ENCODE peak calls at places on chromosomes 3 and 15, in eight cellular contexts. T is brain microvascular endothelial cell; V is activated CD4-positive, alpha-beta T cell treated with anti-CD3 and anti-CD28 coated beads for 24 hours; S is RWPE1; L is HT1080; W is amniotic epithelial cell; H is NT2/D1; B is AG09309. F is an unnamed sample.

GRCh38 chr15:55587321-55588069 is 650 bp downstream of the PYGO1 start:
- DNase-seq in T (peak; percentile 33), V (no peak), S (peak; percentile 30), L (peak; percentile 32), W (peak; percentile 40), H (no peak), B (no peak), F (peak; percentile 22)

GRCh38 chr3:162082516-162082915 is 585.9 kb downstream of the OTOL1 start:
- DNase-seq in T (no peak), V (no peak), S (no peak), L (no peak), W (no peak), H (no peak), B (no peak), F (no peak)

GRCh38 chr3:103295974-103296570 is 861.3 kb downstream of the ZPLD1 start:
- DNase-seq in T (peak; percentile 2), V (no peak), S (no peak), L (no peak), W (peak; percentile 43), H (no peak), B (peak; percentile 0), F (peak; percentile 2)

GRCh38 chr15:37777006-37777405 is 157.4 kb upstream of the TMCO5A start:
- DNase-seq in T (no peak), V (no peak), S (no peak), L (no peak), W (no peak), H (no peak), B (no peak), F (no peak)

GRCh38 chr3:64099316-64099715 is 76.0 kb upstream of the PSMD6 start:
- DNase-seq in T (no peak), V (no peak), S (no peak), L (no peak), W (no peak), H (no peak), B (no peak), F (no peak)

GRCh38 chr3:150876866-150877265 is 28.4 kb downstream of the MINDY4B start:
- DNase-seq in T (no peak), V (no peak), S (no peak), L (no peak), W (no peak), H (no peak), B (no peak), F (no peak)

GRCh38 chr3:125004196-125004595 is 51.6 kb downstream of the HEG1 start:
- DNase-seq in T (no peak), V (no peak), S (no peak), L (no peak), W (peak; percentile 37), H (no peak), B (no peak), F (no peak)

GRCh38 chr3:71142440-71143161 is 440.9 kb downstream of the FOXP1 start:
- DNase-seq in T (no peak), V (no peak), S (no peak), L (peak; percentile 38), W (no peak), H (peak; percentile 48), B (no peak), F (peak; percentile 43)

GRCh38 chr3:95721938-95722337 is 1092.5 kb upstream of the EPHA6 start:
- DNase-seq in T (no peak), V (no peak), S (peak; percentile 2), L (peak; percentile 72), W (peak; percentile 63), H (no peak), B (no peak), F (peak; percentile 88)

GRCh38 chr15:30065025-30065801 is 17.5 kb upstream of the GOLGA8J start:
- DNase-seq in T (peak; percentile 50), V (no peak), S (peak; percentile 82), L (peak; percentile 29), W (peak; percentile 96), H (no peak), B (peak; percentile 77), F (peak; percentile 92)

GRCh38 chr15:40902605-40903561 is 8.6 kb downstream of the VPS18 start:
- DNase-seq in T (no peak), V (no peak), S (no peak), L (no peak), W (peak; percentile 85), H (no peak), B (no peak), F (no peak)

GRCh38 chr3:195441971-195442572 is 748 bp downstream of the ACAP2 start:
- DNase-seq in T (peak; percentile 25), V (peak; percentile 14), S (peak; percentile 30), L (peak; percentile 62), W (peak; percentile 29), H (no peak), B (no peak), F (peak; percentile 57)

GRCh38 chr15:43762824-43763223 is 13.9 kb downstream of the ELL3 start:
- DNase-seq in T (peak; percentile 46), V (no peak), S (no peak), L (no peak), W (no peak), H (no peak), B (no peak), F (no peak)

GRCh38 chr3:123949606-123950005 is 11.4 kb downstream of the CCDC14 start:
- DNase-seq in T (peak; percentile 55), V (no peak), S (no peak), L (no peak), W (peak; percentile 73), H (no peak), B (no peak), F (no peak)

GRCh38 chr3:56342475-56342874 is 125.8 kb downstream of the ERC2 start:
- DNase-seq in T (no peak), V (no peak), S (no peak), L (no peak), W (no peak), H (no peak), B (no peak), F (no peak)

GRCh38 chr3:9932843-9933560 is 632 bp upstream of the CRELD1 start:
- DNase-seq in T (peak; percentile 82), V (peak; percentile 82), S (peak; percentile 50), L (no peak), W (peak; percentile 72), H (no peak), B (no peak), F (peak; percentile 69)

GRCh38 chr15:99605490-99605931 is 39.7 kb downstream of the MEF2A start:
- DNase-seq in T (no peak), V (no peak), S (peak; percentile 71), L (no peak), W (peak; percentile 42), H (no peak), B (no peak), F (peak; percentile 46)

GRCh38 chr15:23437146-23437545 is 9.9 kb downstream of the GOLGA6L2 start:
- DNase-seq in T (no peak), V (no peak), S (no peak), L (no peak), W (no peak), H (no peak), B (no peak), F (no peak)

GRCh38 chr3:12582730-12583129 is 25.8 kb downstream of the MKRN2 start:
- DNase-seq in T (no peak), V (no peak), S (no peak), L (no peak), W (no peak), H (no peak), B (no peak), F (no peak)

GRCh38 chr15:69718916-69719315 is 266.3 kb downstream of the RPLP1 start:
- DNase-seq in T (no peak), V (no peak), S (no peak), L (no peak), W (no peak), H (no peak), B (no peak), F (no peak)

GRCh38 chr15:32840481-32841245 is 122.9 kb downstream of the GREM1 start:
- DNase-seq in T (no peak), V (no peak), S (no peak), L (no peak), W (peak; percentile 89), H (no peak), B (no peak), F (no peak)

GRCh38 chr15:79283252-79284048 is 928 bp downstream of the ANKRD34C start:
- DNase-seq in T (peak; percentile 18), V (peak; percentile 13), S (peak; percentile 54), L (peak; percentile 37), W (peak; percentile 26), H (peak; percentile 36), B (no peak), F (peak; percentile 21)

F was measured in Caki2.